ENCODE peak calls at places on chromosomes 12 and 14, in seven cellular contexts. One of them, this sample, is unnamed.

GRCh38 chr12:3332190-3332589 is 158.8 kb upstream of the PRMT8 start:
- DNase-seq in progenitor cell of endocrine pancreas: no peak
- DNase-seq in breast epithelium: no peak
- DNase-seq in astrocyte: peak; percentile 13
- DNase-seq in colonic mucosa: no peak
- DNase-seq in CD4-positive, alpha-beta T cell: no peak
- DNase-seq in thoracic aorta: no peak
- DNase-seq in this sample: no peak

GRCh38 chr12:94100990-94101901 is 47.1 kb upstream of the PLXNC1 start:
- DNase-seq in progenitor cell of endocrine pancreas: peak; percentile 79
- DNase-seq in breast epithelium: peak; percentile 58
- DNase-seq in astrocyte: peak; percentile 32
- DNase-seq in colonic mucosa: peak; percentile 73
- DNase-seq in CD4-positive, alpha-beta T cell: peak; percentile 58
- DNase-seq in thoracic aorta: no peak
- DNase-seq in this sample: peak; percentile 44

GRCh38 chr12:104285740-104286537 is 17.6 kb upstream of the EID3 start:
- DNase-seq in progenitor cell of endocrine pancreas: no peak
- DNase-seq in breast epithelium: no peak
- DNase-seq in astrocyte: peak; percentile 50
- DNase-seq in colonic mucosa: peak; percentile 68
- DNase-seq in CD4-positive, alpha-beta T cell: no peak
- DNase-seq in thoracic aorta: no peak
- DNase-seq in this sample: no peak

GRCh38 chr12:532908-533565 is 73.3 kb downstream of the B4GALNT3 start:
- DNase-seq in progenitor cell of endocrine pancreas: no peak
- DNase-seq in breast epithelium: no peak
- DNase-seq in astrocyte: peak; percentile 58
- DNase-seq in colonic mucosa: no peak
- DNase-seq in CD4-positive, alpha-beta T cell: no peak
- DNase-seq in thoracic aorta: no peak
- DNase-seq in this sample: no peak

GRCh38 chr14:90558041-90558982 is 161.5 kb downstream of the CALM1 start:
- DNase-seq in progenitor cell of endocrine pancreas: no peak
- DNase-seq in breast epithelium: no peak
- DNase-seq in astrocyte: no peak
- DNase-seq in colonic mucosa: no peak
- DNase-seq in CD4-positive, alpha-beta T cell: no peak
- DNase-seq in thoracic aorta: no peak
- DNase-seq in this sample: no peak

GRCh38 chr14:95535226-95536021 is 574 bp downstream of the GLRX5 start:
- DNase-seq in progenitor cell of endocrine pancreas: no peak
- DNase-seq in breast epithelium: peak; percentile 17
- DNase-seq in astrocyte: no peak
- DNase-seq in colonic mucosa: no peak
- DNase-seq in CD4-positive, alpha-beta T cell: no peak
- DNase-seq in thoracic aorta: no peak
- DNase-seq in this sample: no peak

GRCh38 chr14:33793711-33794110 is 157.2 kb downstream of the EGLN3 start:
- DNase-seq in progenitor cell of endocrine pancreas: no peak
- DNase-seq in breast epithelium: no peak
- DNase-seq in astrocyte: no peak
- DNase-seq in colonic mucosa: no peak
- DNase-seq in CD4-positive, alpha-beta T cell: no peak
- DNase-seq in thoracic aorta: no peak
- DNase-seq in this sample: no peak

GRCh38 chr12:122022393-122023338 is 982 bp downstream of the BCL7A start:
- DNase-seq in progenitor cell of endocrine pancreas: peak; percentile 23
- DNase-seq in breast epithelium: no peak
- DNase-seq in astrocyte: no peak
- DNase-seq in colonic mucosa: peak; percentile 31
- DNase-seq in CD4-positive, alpha-beta T cell: no peak
- DNase-seq in thoracic aorta: no peak
- DNase-seq in this sample: no peak

GRCh38 chr14:103735439-103735814 is 19.8 kb downstream of the ZFYVE21 start:
- DNase-seq in progenitor cell of endocrine pancreas: no peak
- DNase-seq in breast epithelium: no peak
- DNase-seq in astrocyte: no peak
- DNase-seq in colonic mucosa: no peak
- DNase-seq in CD4-positive, alpha-beta T cell: no peak
- DNase-seq in thoracic aorta: no peak
- DNase-seq in this sample: no peak

GRCh38 chr12:10722905-10723866 is at the start of gene YBX3:
- DNase-seq in progenitor cell of endocrine pancreas: peak; percentile 83
- DNase-seq in breast epithelium: peak; percentile 88
- DNase-seq in astrocyte: peak; percentile 67
- DNase-seq in colonic mucosa: peak; percentile 92
- DNase-seq in CD4-positive, alpha-beta T cell: peak; percentile 8
- DNase-seq in thoracic aorta: peak; percentile 50
- DNase-seq in this sample: peak; percentile 46

GRCh38 chr12:89421093-89421835 is 69.0 kb upstream of the DUSP6 start:
- DNase-seq in progenitor cell of endocrine pancreas: no peak
- DNase-seq in breast epithelium: no peak
- DNase-seq in astrocyte: no peak
- DNase-seq in colonic mucosa: no peak
- DNase-seq in CD4-positive, alpha-beta T cell: no peak
- DNase-seq in thoracic aorta: no peak
- DNase-seq in this sample: no peak

GRCh38 chr14:104735830-104736642 is 12.0 kb downstream of the ADSS1 start:
- DNase-seq in progenitor cell of endocrine pancreas: no peak
- DNase-seq in breast epithelium: peak; percentile 56
- DNase-seq in astrocyte: no peak
- DNase-seq in colonic mucosa: peak; percentile 42
- DNase-seq in CD4-positive, alpha-beta T cell: no peak
- DNase-seq in thoracic aorta: peak; percentile 71
- DNase-seq in this sample: no peak

GRCh38 chr14:50320279-50320678 is 8.2 kb downstream of the DMAC2L start:
- DNase-seq in progenitor cell of endocrine pancreas: no peak
- DNase-seq in breast epithelium: no peak
- DNase-seq in astrocyte: peak; percentile 51
- DNase-seq in colonic mucosa: no peak
- DNase-seq in CD4-positive, alpha-beta T cell: no peak
- DNase-seq in thoracic aorta: no peak
- DNase-seq in this sample: no peak

GRCh38 chr12:82357340-82357739 is 847 bp downstream of the CCDC59 start:
- DNase-seq in progenitor cell of endocrine pancreas: no peak
- DNase-seq in breast epithelium: no peak
- DNase-seq in astrocyte: no peak
- DNase-seq in colonic mucosa: no peak
- DNase-seq in CD4-positive, alpha-beta T cell: no peak
- DNase-seq in thoracic aorta: no peak
- DNase-seq in this sample: no peak

GRCh38 chr12:25755681-25756260 is 202.7 kb upstream of the LMNTD1 start:
- DNase-seq in progenitor cell of endocrine pancreas: no peak
- DNase-seq in breast epithelium: no peak
- DNase-seq in astrocyte: no peak
- DNase-seq in colonic mucosa: no peak
- DNase-seq in CD4-positive, alpha-beta T cell: no peak
- DNase-seq in thoracic aorta: no peak
- DNase-seq in this sample: no peak

DNA sequence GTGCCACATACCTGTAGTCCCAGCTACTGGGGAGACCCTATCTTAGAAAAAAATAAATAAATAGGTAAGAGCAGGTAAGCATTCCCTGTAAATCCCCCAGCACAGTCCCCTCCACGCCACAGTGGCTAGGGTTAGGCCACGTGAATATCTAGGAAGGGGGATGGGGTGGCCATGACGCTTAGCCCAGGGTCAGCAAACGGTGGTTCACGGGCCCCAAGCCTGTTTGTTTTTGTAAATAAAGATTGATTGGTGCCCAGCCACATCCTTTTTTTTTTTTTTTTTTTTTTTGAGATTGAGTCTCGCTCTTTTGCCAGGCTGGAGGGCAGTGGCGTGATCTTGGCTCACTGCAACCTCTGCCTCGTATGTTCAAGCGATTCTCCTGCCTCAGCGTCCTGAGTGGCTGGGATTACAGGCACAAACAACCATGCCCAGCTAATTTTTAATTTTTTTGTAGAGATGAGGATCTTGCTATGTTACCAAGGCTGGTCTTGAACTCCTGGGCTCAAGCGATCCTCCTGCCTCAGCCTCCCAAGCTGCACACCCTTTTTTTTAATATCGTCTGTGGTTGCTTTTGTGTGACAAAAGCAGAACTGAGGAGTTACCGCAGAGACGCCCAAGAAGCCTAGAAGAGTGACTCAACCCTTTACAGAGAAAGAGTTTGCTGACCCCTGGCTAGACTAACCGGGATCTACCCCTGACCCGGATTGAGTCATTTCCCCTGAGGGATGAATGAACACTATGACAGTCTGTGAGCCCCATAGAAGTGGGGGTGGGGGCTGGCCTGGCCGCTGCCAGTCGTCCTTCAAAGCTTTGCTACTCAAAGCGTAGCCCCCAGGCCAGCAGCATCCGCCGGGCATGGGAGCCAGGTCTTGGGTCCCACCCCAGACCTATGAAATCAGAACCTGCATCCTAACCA is 113.7 kb upstream of the NCOR2 start:
- DNase-seq in progenitor cell of endocrine pancreas: no peak
- DNase-seq in breast epithelium: no peak
- DNase-seq in astrocyte: peak; percentile 94
- DNase-seq in colonic mucosa: peak; percentile 42
- DNase-seq in CD4-positive, alpha-beta T cell: no peak
- DNase-seq in thoracic aorta: peak; percentile 66
- DNase-seq in this sample: no peak
- TF ChIP-seq CTCF in progenitor cell of endocrine pancreas: no peak
- TF ChIP-seq CTCF in breast epithelium: no peak
- TF ChIP-seq CTCF in astrocyte: peak; percentile 10
- TF ChIP-seq CTCF in colonic mucosa: no peak
- TF ChIP-seq CTCF in CD4-positive, alpha-beta T cell: no peak
- TF ChIP-seq CTCF in thoracic aorta: peak; percentile 16
- TF ChIP-seq CTCF in this sample: no peak

GRCh38 chr12:73935817-73936216 is 601.8 kb upstream of the ATXN7L3B start:
- DNase-seq in progenitor cell of endocrine pancreas: no peak
- DNase-seq in breast epithelium: no peak
- DNase-seq in astrocyte: no peak
- DNase-seq in colonic mucosa: no peak
- DNase-seq in CD4-positive, alpha-beta T cell: no peak
- DNase-seq in thoracic aorta: no peak
- DNase-seq in this sample: no peak
- TF ChIP-seq CTCF in progenitor cell of endocrine pancreas: peak; percentile 40
- TF ChIP-seq CTCF in breast epithelium: no peak
- TF ChIP-seq CTCF in astrocyte: peak; percentile 15
- TF ChIP-seq CTCF in colonic mucosa: no peak
- TF ChIP-seq CTCF in CD4-positive, alpha-beta T cell: no peak
- TF ChIP-seq CTCF in thoracic aorta: no peak
- TF ChIP-seq CTCF in this sample: peak; percentile 23

GRCh38 chr12:118446247-118446646 is 69.9 kb downstream of the SUDS3 start:
- DNase-seq in progenitor cell of endocrine pancreas: no peak
- DNase-seq in breast epithelium: no peak
- DNase-seq in astrocyte: no peak
- DNase-seq in colonic mucosa: no peak
- DNase-seq in CD4-positive, alpha-beta T cell: no peak
- DNase-seq in thoracic aorta: no peak
- DNase-seq in this sample: no peak
- TF ChIP-seq CTCF in progenitor cell of endocrine pancreas: no peak
- TF ChIP-seq CTCF in breast epithelium: no peak
- TF ChIP-seq CTCF in astrocyte: no peak
- TF ChIP-seq CTCF in colonic mucosa: no peak
- TF ChIP-seq CTCF in CD4-positive, alpha-beta T cell: no peak
- TF ChIP-seq CTCF in thoracic aorta: no peak
- TF ChIP-seq CTCF in this sample: no peak

DNA sequence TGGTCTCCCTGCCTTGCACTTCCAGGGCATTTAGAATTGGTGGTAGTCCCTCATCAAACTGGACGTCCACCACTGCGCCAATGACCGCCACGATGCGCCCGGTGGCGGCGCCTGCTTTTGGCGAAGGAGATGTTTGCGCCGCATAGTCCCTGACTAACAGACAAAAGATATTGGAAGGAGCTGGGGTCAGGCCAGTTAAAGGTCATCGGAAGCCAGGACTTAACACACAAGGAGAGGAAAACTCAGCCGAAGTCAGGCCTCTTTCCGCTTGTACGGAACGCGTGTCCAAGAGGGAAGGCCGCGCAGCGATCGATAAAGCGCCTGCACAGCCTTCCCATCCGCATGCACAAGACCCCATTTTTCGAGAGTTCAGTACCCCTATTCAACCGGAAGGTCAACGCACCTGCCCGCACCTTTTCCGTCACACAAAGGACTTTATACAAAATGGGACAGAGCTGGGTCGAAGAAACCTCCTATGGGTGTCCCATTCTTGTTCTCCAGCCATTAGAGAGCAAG is 525 bp downstream of the ATP5F1B start:
- DNase-seq in progenitor cell of endocrine pancreas: peak; percentile 40
- DNase-seq in breast epithelium: no peak
- DNase-seq in astrocyte: no peak
- DNase-seq in colonic mucosa: no peak
- DNase-seq in CD4-positive, alpha-beta T cell: no peak
- DNase-seq in thoracic aorta: no peak
- DNase-seq in this sample: no peak
- TF ChIP-seq CTCF in progenitor cell of endocrine pancreas: peak; percentile 20
- TF ChIP-seq CTCF in breast epithelium: peak; percentile 30
- TF ChIP-seq CTCF in astrocyte: no peak
- TF ChIP-seq CTCF in colonic mucosa: no peak
- TF ChIP-seq CTCF in CD4-positive, alpha-beta T cell: no peak
- TF ChIP-seq CTCF in thoracic aorta: no peak
- TF ChIP-seq CTCF in this sample: no peak

DNA sequence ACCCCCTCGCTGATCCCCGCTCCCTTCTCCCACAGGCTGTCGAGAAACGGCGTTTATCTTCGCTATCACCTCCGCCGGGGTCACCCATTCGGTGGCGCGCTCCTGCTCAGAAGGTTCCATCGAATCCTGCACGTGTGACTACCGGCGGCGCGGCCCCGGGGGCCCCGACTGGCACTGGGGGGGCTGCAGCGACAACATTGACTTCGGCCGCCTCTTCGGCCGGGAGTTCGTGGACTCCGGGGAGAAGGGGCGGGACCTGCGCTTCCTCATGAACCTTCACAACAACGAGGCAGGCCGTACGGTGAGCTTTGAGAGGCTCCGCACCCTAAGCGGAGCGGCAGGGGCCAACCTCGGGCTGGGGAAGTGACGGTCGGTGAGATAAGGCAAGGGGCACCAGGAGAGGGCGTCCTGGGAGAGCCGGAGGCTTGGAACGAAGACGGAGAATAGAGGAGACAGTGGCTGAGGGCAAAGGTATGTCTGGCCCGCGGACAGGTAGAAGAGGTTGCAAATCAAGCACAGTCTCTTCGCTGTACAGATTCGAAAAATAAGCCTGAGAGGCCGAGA is 2.3 kb downstream of the WNT1 start:
- DNase-seq in progenitor cell of endocrine pancreas: no peak
- DNase-seq in breast epithelium: no peak
- DNase-seq in astrocyte: no peak
- DNase-seq in colonic mucosa: peak; percentile 64
- DNase-seq in CD4-positive, alpha-beta T cell: no peak
- DNase-seq in thoracic aorta: no peak
- DNase-seq in this sample: no peak
- TF ChIP-seq CTCF in progenitor cell of endocrine pancreas: no peak
- TF ChIP-seq CTCF in breast epithelium: no peak
- TF ChIP-seq CTCF in astrocyte: no peak
- TF ChIP-seq CTCF in colonic mucosa: no peak
- TF ChIP-seq CTCF in CD4-positive, alpha-beta T cell: no peak
- TF ChIP-seq CTCF in thoracic aorta: no peak
- TF ChIP-seq CTCF in this sample: peak; percentile 41